ENCODE peak calls at places on chromosome 20, in eight cellular contexts. M, X, A, R, D, Y, T and J are unnamed samples.

GRCh38 chr20:57008217-57008616 is 258.2 kb downstream of the BMP7 start:
- DNase-seq in M (no peak), X (no peak), A (peak), R (no peak), D (no peak), Y (no peak), T (no peak), J (peak)

GRCh38 chr20:63873477-63873971 is 8.5 kb downstream of the TPD52L2 start:
- DNase-seq in M (peak), X (no peak), A (peak), R (no peak), D (no peak), Y (peak), T (peak), J (peak)

GRCh38 chr20:61896058-61896961 is 169.4 kb downstream of the TAF4 start:
- DNase-seq in M (peak), X (peak), A (peak), R (peak), D (no peak), Y (peak), T (peak), J (peak)

GRCh38 chr20:36802326-36803223 is 29.0 kb upstream of the DSN1 start:
- DNase-seq in M (peak), X (no peak), A (peak), R (no peak), D (no peak), Y (peak), T (peak), J (peak)

GRCh38 chr20:61311656-61312387 is 59.8 kb downstream of the CDH4 start:
- DNase-seq in M (peak), X (no peak), A (peak), R (no peak), D (no peak), Y (no peak), T (no peak), J (peak)

GRCh38 chr20:22744341-22745193 is 160.2 kb upstream of the FOXA2 start:
- DNase-seq in M (no peak), X (no peak), A (peak), R (no peak), D (no peak), Y (peak), T (peak), J (peak)

GRCh38 chr20:3330046-3330741 is 77.3 kb downstream of the DNAAF9 start:
- DNase-seq in M (peak), X (no peak), A (no peak), R (no peak), D (no peak), Y (peak), T (peak), J (no peak)

GRCh38 chr20:61533231-61533631 is 281.2 kb downstream of the CDH4 start:
- DNase-seq in M (no peak), X (no peak), A (no peak), R (no peak), D (no peak), Y (no peak), T (no peak), J (no peak)

GRCh38 chr20:61936701-61937131 is 129.0 kb downstream of the TAF4 start:
- DNase-seq in M (no peak), X (no peak), A (no peak), R (no peak), D (no peak), Y (no peak), T (no peak), J (no peak)

GRCh38 chr20:46954490-46955038 is 59.9 kb downstream of the EYA2 start:
- DNase-seq in M (peak), X (no peak), A (peak), R (no peak), D (no peak), Y (peak), T (peak), J (peak)

GRCh38 chr20:21516180-21516567 is 2.3 kb upstream of the NKX2-2 start:
- DNase-seq in M (no peak), X (no peak), A (no peak), R (no peak), D (no peak), Y (no peak), T (no peak), J (no peak)

GRCh38 chr20:7496394-7497111 is 443.7 kb downstream of the HAO1 start:
- DNase-seq in M (peak), X (no peak), A (no peak), R (no peak), D (no peak), Y (peak), T (peak), J (no peak)

GRCh38 chr20:40506567-40506966 is 182.5 kb downstream of the MAFB start:
- DNase-seq in M (peak), X (no peak), A (peak), R (peak), D (peak), Y (peak), T (peak), J (peak)

GRCh38 chr20:10277616-10278015 is 59.0 kb downstream of the SNAP25 start:
- DNase-seq in M (no peak), X (no peak), A (no peak), R (no peak), D (no peak), Y (no peak), T (no peak), J (no peak)
- TF ChIP-seq CTCF in M (no peak), X (no peak), A (no peak), R (no peak), D (no peak), Y (no peak), T (no peak), J (no peak)

GRCh38 chr20:58129736-58130135 is 98.7 kb downstream of the ANKRD60 start:
- DNase-seq in M (no peak), X (no peak), A (no peak), R (no peak), D (no peak), Y (no peak), T (no peak), J (no peak)

GRCh38 chr20:58131581-58132142 is 96.8 kb downstream of the ANKRD60 start:
- DNase-seq in M (peak), X (no peak), A (peak), R (no peak), D (no peak), Y (peak), T (peak), J (peak)

GRCh38 chr20:58130156-58130555 is 98.3 kb downstream of the ANKRD60 start:
- DNase-seq in M (no peak), X (no peak), A (no peak), R (no peak), D (no peak), Y (no peak), T (no peak), J (no peak)

GRCh38 chr20:58130574-58130973 is 97.9 kb downstream of the ANKRD60 start:
- DNase-seq in M (no peak), X (no peak), A (no peak), R (no peak), D (no peak), Y (no peak), T (no peak), J (no peak)

DNA sequence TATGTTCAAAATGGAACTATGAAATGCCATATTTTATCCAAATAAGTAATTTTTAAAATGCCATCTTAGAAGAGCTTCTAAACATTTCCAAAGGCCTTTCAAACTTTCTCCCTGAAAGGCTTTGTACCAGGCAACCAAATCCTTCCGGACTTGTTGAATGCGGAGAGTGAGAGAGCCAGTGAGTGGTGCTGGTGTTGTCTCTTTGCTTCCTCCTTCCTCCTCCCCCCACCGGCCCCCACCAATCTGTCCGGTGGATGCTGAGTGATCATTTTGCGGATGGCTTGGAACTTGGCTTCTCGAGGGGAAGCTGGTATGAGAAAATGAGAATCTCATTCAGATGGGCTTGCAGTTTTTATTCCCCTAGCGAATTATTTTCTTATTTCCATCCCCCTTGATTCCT is 97.3 kb downstream of the ANKRD60 start:
- DNase-seq in M (peak), X (no peak), A (no peak), R (no peak), D (no peak), Y (peak), T (no peak), J (no peak)
- H3K4me3 ChIP-seq in M (no peak), X (no peak), A (no peak), R (no peak), D (no peak), Y (no peak), T (no peak), J (no peak)

DNA sequence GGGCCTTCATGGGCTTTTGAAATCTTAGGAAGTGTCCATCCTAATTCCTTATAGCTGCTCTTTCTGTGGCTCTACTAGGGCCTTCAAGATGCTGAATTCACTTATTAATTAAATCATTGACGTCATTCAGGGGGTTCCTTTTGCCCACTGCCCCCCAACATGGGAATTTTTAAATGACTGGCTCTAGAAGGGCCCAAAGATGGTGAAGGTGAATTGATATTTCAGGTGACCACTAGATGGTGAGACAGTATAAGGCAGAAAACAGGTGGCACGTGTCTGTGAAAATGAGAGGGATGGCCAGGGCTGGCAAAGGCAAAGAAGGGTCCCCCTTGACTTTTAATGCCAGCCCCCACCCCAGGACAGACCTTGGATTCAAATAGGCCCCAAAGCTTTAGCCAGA is 11.8 kb downstream of the GNAS start:
- DNase-seq in M (no peak), X (peak), A (no peak), R (no peak), D (no peak), Y (no peak), T (no peak), J (no peak)
- TF ChIP-seq CTCF in M (peak), X (peak), A (no peak), R (peak), D (no peak), Y (no peak), T (no peak), J (peak)

DNA sequence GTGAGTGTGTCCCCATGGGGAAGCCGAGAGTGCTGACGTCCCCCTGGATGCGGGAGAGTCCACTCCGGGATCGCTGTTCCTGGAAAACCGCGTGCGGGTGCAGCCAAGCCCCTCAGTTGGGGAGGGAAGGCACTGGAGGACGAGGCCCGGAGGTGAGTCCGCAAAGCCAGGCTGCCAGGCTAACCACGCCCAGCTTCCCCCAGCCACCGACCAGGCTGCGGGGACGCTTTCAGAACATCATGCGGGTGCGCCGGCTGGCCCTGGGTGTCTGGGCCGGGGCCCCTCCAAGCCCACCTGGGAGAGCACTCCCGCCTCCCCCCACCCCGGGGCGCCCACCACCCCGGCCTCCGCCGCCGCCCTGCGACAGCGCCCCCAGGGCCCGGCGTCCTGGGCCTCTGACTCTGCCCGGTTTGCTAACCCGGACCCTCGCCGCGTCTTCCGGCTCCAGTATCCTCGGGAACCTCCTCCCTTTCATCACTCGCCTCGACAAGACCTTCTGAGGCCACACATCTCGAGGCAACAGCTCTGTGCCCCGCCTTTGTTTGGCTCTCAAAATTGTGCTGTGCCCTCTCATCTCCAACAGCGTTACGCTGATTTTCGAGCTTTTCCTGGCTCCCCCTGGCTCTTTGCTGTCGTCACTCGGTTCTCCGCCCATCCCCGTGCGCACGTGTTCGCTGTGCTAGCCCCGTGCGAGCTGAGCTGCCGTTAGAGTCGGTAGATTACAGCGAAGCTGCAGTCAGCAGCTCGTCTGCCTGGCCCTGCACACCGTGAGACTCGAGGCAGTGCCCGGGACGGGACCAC is 47.1 kb upstream of the ENTPD6 start:
- DNase-seq in M (peak), X (peak), A (no peak), R (peak), D (peak), Y (peak), T (peak), J (peak)
- H3K4me3 ChIP-seq in M (peak), X (peak), A (no peak), R (peak), D (peak), Y (peak), T (peak), J (peak)

GRCh38 chr20:58822175-58822574 is 28.5 kb downstream of the GNAS-AS1 start:
- DNase-seq in M (no peak), X (peak), A (no peak), R (no peak), D (no peak), Y (no peak), T (no peak), J (no peak)
- TF ChIP-seq CTCF in M (no peak), X (no peak), A (no peak), R (no peak), D (no peak), Y (no peak), T (no peak), J (no peak)

GRCh38 chr20:25574411-25574810 is 10.9 kb downstream of the NINL start:
- DNase-seq in M (peak), X (no peak), A (no peak), R (no peak), D (no peak), Y (peak), T (peak), J (peak)
- H3K4me3 ChIP-seq in M (no peak), X (no peak), A (no peak), R (no peak), D (no peak), Y (no peak), T (no peak), J (no peak)

DNA sequence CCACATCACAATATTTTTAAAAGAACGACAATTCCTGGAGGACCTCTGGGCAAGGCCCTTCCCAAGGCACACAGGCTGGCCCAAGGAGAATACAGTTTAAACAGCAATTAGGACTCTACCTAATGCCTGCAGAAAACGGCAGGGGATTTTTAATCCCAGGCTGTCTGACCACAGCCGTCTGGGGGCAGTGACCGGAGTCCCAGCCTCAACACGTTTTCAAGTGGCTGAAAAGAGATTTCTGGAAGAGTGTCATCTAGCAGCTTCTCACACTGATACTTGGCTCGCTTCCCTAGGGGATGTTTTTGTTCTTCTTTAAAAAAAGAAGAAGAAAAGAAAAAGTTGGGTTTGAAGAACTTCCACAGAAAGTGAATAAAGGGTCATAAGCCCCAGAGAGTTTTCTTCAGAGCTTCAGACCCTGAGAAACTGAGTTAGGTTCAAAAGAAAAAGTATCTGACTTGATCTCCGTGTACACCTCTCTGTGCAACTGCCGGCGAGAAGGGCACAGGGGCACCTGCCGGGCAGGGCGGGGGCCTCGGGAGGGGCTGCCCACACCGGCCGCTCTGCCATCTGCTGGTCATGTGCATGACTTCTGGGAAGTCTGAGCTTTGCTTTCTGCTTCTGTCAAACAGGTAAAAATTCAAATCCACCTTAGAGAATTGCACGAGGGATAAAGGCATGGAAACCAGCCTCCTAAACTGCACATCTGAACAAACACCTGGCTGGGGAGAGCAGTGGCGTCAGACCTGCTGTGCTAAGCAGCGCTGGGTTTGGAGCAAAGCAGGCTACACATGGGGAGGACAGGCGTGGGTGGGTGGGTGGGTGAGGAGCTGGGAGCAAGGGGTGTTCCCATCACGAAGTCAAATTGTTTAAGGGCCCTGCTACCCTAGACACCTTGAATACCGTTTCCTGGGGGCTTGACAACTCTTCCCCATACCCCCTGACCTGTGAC is 33.0 kb downstream of the RRBP1 start:
- DNase-seq in M (no peak), X (peak), A (no peak), R (peak), D (peak), Y (no peak), T (no peak), J (peak)
- TF ChIP-seq CTCF in M (peak), X (no peak), A (peak), R (peak), D (no peak), Y (peak), T (peak), J (peak)